ENCODE peak calls at places on chromosomes 11 and 22, in ten cellular contexts. F is aorta; E is stimulated activated CD4-positive, alpha-beta T cell treated with anti-CD3 and anti-CD28 coated beads, Interleukin-2, amount 100 ng/mL, for 48 hours; B is endodermal cell; D is upper lobe of left lung; P is NCI-H524; T is dermis microvascular lymphatic vessel endothelial cell; Z is M059J; W is lower lobe of right lung; O is endothelial cell. G is an unnamed sample.

GRCh38 chr22:43931771-43932170 is 8.2 kb downstream of the PNPLA3 start:
- DNase-seq in W (no peak), O (no peak), B (no peak), Z (no peak), P (no peak), E (no peak), T (no peak), D (no peak), F (no peak), G (no peak)

GRCh38 chr11:129734654-129735053 is 81.0 kb upstream of the TMEM45B start:
- DNase-seq in W (no peak), O (no peak), P (no peak), Z (no peak), E (no peak), F (no peak), D (no peak), T (no peak), B (no peak), G (no peak)

GRCh38 chr11:110162216-110162615 is 69.0 kb downstream of the ZC3H12C start:
- DNase-seq in Z (no peak), O (no peak), D (no peak), P (no peak), W (no peak), E (no peak), T (no peak), B (no peak), F (no peak), G (no peak)

GRCh38 chr11:112770487-112770886 is 190.7 kb upstream of the NCAM1 start:
- DNase-seq in P (no peak), T (no peak), B (no peak), O (no peak), Z (no peak), D (no peak), W (no peak), E (no peak), F (no peak), G (no peak)

GRCh38 chr22:37212174-37212906 is at the start of gene SSTR3:
- DNase-seq in D (peak; percentile 75), W (peak; percentile 32), Z (no peak), P (peak; percentile 70), B (peak; percentile 73), T (no peak), E (no peak), O (no peak), F (peak; percentile 44), G (peak; percentile 53)

GRCh38 chr11:102603091-102603490 is 22.0 kb downstream of the MMP20 start:
- DNase-seq in F (no peak), P (no peak), T (no peak), W (no peak), Z (peak; percentile 97), E (no peak), B (no peak), D (no peak), O (no peak), G (peak; percentile 76)

GRCh38 chr11:8089791-8090510 is 8.9 kb downstream of the TUB start:
- DNase-seq in E (no peak), W (no peak), B (peak; percentile 62), D (peak; percentile 75), T (no peak), P (no peak), O (no peak), Z (no peak), F (no peak), G (no peak)

GRCh38 chr11:444397-445144 is 2.8 kb upstream of the ANO9 start:
- DNase-seq in Z (no peak), T (peak; percentile 36), D (no peak), F (no peak), E (no peak), W (peak; percentile 72), P (peak; percentile 90), B (no peak), O (no peak), G (no peak)

GRCh38 chr22:22944268-22944985 is 56.8 kb downstream of the IGLL5 start:
- DNase-seq in F (no peak), O (peak; percentile 2), D (peak; percentile 71), W (no peak), P (no peak), Z (no peak), E (no peak), T (no peak), B (peak; percentile 38), G (no peak)

GRCh38 chr11:70503201-70503877 is 105.0 kb downstream of the CTTN start:
- DNase-seq in D (no peak), E (no peak), O (no peak), P (no peak), Z (no peak), B (no peak), T (no peak), W (peak; percentile 36), F (peak; percentile 39), G (no peak)

GRCh38 chr11:94895971-94896370 is 77.4 kb downstream of the CWC15 start:
- DNase-seq in F (no peak), P (no peak), Z (peak; percentile 81), W (no peak), B (no peak), O (no peak), T (peak; percentile 57), D (no peak), E (no peak), G (peak; percentile 54)

GRCh38 chr11:13386567-13386966 is 76.5 kb downstream of the BTBD10 start:
- DNase-seq in W (no peak), T (no peak), Z (no peak), E (no peak), P (no peak), F (no peak), B (no peak), D (no peak), O (no peak), G (no peak)

GRCh38 chr11:35427158-35427557 is 7.8 kb upstream of the SLC1A2 start:
- DNase-seq in Z (peak; percentile 37), E (no peak), D (no peak), P (no peak), B (no peak), T (no peak), W (no peak), F (no peak), O (no peak), G (peak; percentile 85)

GRCh38 chr11:111379500-111380136 is 543 bp upstream of the POU2AF1 start:
- DNase-seq in F (no peak), O (no peak), D (no peak), Z (no peak), T (no peak), B (no peak), W (no peak), E (no peak), P (no peak), G (no peak)

GRCh38 chr22:24482586-24482985 is 12.5 kb upstream of the UPB1 start:
- DNase-seq in Z (peak; percentile 75), P (peak; percentile 12), W (no peak), E (no peak), T (peak; percentile 63), D (no peak), O (no peak), B (no peak), F (no peak), G (peak; percentile 75)

GRCh38 chr11:67315325-67315909 is 12.1 kb downstream of the SSH3 start:
- DNase-seq in P (no peak), E (no peak), D (no peak), W (no peak), B (no peak), F (no peak), O (no peak), T (no peak), Z (no peak), G (no peak)

GRCh38 chr11:850777-851762 is 8.4 kb downstream of the TSPAN4 start:
- DNase-seq in P (peak; percentile 54), F (no peak), B (peak; percentile 85), E (no peak), T (no peak), O (no peak), W (no peak), D (peak; percentile 59), Z (no peak), G (no peak)

GRCh38 chr11:269146-269890 is 8.9 kb upstream of the NLRP6 start:
- DNase-seq in Z (no peak), T (no peak), W (no peak), D (no peak), O (no peak), B (no peak), E (no peak), P (no peak), F (no peak), G (no peak)

GRCh38 chr11:132054822-132055221 is 684.4 kb downstream of the NTM start:
- DNase-seq in D (no peak), F (no peak), O (no peak), P (no peak), T (peak; percentile 8), B (no peak), W (no peak), E (no peak), Z (peak; percentile 95), G (peak; percentile 73)

GRCh38 chr11:96299155-96299883 is 43.7 kb downstream of the MAML2 start:
- DNase-seq in O (no peak), T (no peak), E (no peak), F (no peak), P (no peak), W (no peak), B (no peak), D (no peak), Z (no peak), G (no peak)

GRCh38 chr22:46758867-46759290 is 3.6 kb upstream of the TBC1D22A start:
- DNase-seq in B (peak; percentile 89), Z (peak; percentile 51), P (peak; percentile 63), D (no peak), T (peak; percentile 82), O (peak; percentile 67), E (peak; percentile 50), W (peak; percentile 53), F (peak; percentile 73), G (peak; percentile 80)

GRCh38 chr11:10709299-10710086 is 15.9 kb upstream of the IRAG1 start:
- DNase-seq in W (no peak), T (no peak), O (no peak), E (no peak), Z (no peak), P (no peak), B (no peak), D (no peak), F (no peak), G (no peak)

GRCh38 chr11:120129570-120129969 is 8.3 kb downstream of the TRIM29 start:
- DNase-seq in T (no peak), W (peak; percentile 35), P (no peak), F (peak; percentile 29), B (no peak), E (no peak), D (no peak), O (no peak), Z (peak; percentile 29), G (no peak)

GRCh38 chr11:95908826-95909225 is 15.1 kb downstream of the MTMR2 start:
- DNase-seq in F (no peak), P (no peak), E (no peak), W (no peak), T (peak; percentile 62), B (no peak), Z (no peak), D (no peak), O (no peak), G (no peak)

GRCh38 chr11:19919050-19919561 is 206.5 kb downstream of the NAV2 start:
- DNase-seq in T (peak; percentile 95), D (no peak), W (peak; percentile 80), F (peak; percentile 84), P (no peak), O (no peak), Z (peak; percentile 99), B (no peak), E (no peak), G (no peak)

GRCh38 chr11:77151804-77152513 is 23.9 kb downstream of the MYO7A start:
- DNase-seq in E (peak; percentile 51), F (no peak), O (no peak), B (no peak), T (no peak), D (no peak), Z (no peak), W (peak; percentile 44), P (peak; percentile 75), G (no peak)